ENCODE peak calls at places on chromosome 11, in four cellular contexts. M is K562, J is WTC11, F is HepG2. E is an unnamed sample.

GRCh38 chr11:34468209-34468841 is 29.6 kb downstream of the CAT start:
- DNase-seq in M (peak), J (peak), F (peak), E (peak)

GRCh38 chr11:35163707-35164496 is 24.9 kb downstream of the CD44 start:
- DNase-seq in M (no peak), J (no peak), F (no peak), E (no peak)

GRCh38 chr11:130782361-130783221 is 133.7 kb downstream of the SNX19 start:
- DNase-seq in M (no peak), J (no peak), F (no peak), E (no peak)

GRCh38 chr11:57476883-57477506 is 16.7 kb downstream of the RTN4RL2 start:
- DNase-seq in M (no peak), J (peak), F (no peak), E (no peak)

GRCh38 chr11:123183391-123184099 is 11.5 kb downstream of the CLMP start:
- DNase-seq in M (no peak), J (no peak), F (no peak), E (no peak)

GRCh38 chr11:83156996-83157754 is at the start of gene PCF11:
- DNase-seq in M (no peak), J (peak), F (no peak), E (peak)

GRCh38 chr11:35750981-35751663 is 88.5 kb downstream of the TRIM44 start:
- DNase-seq in M (no peak), J (no peak), F (no peak), E (no peak)

GRCh38 chr11:18721576-18722292 is 4.3 kb downstream of the IGSF22 start:
- DNase-seq in M (peak), J (peak), F (no peak), E (peak)

GRCh38 chr11:3006505-3007260 is 14.6 kb upstream of the NAP1L4 start:
- DNase-seq in M (no peak), J (no peak), F (no peak), E (no peak)

GRCh38 chr11:82867495-82868082 is 32.6 kb downstream of the PRCP start:
- DNase-seq in M (peak), J (peak), F (peak), E (peak)

GRCh38 chr11:35260342-35260985 is 121.5 kb downstream of the CD44 start:
- DNase-seq in M (no peak), J (no peak), F (no peak), E (no peak)

GRCh38 chr11:131695889-131696429 is 325.5 kb downstream of the NTM start:
- DNase-seq in M (no peak), J (no peak), F (no peak), E (no peak)

GRCh38 chr11:32448232-32448631 is 12.9 kb upstream of the WT1 start:
- DNase-seq in M (peak), J (no peak), F (peak), E (peak)

GRCh38 chr11:31109446-31109845 is 260.1 kb downstream of the DCDC1 start:
- DNase-seq in M (no peak), J (no peak), F (no peak), E (no peak)

GRCh38 chr11:72045849-72046248 is 34.5 kb downstream of the NUMA1 start:
- DNase-seq in M (no peak), J (no peak), F (no peak), E (no peak)

GRCh38 chr11:111976614-111977140 is 39.5 kb downstream of the DIXDC1 start:
- DNase-seq in M (no peak), J (peak), F (no peak), E (peak)

GRCh38 chr11:441043-441417 is 781 bp downstream of the ANO9 start:
- DNase-seq in M (no peak), J (no peak), F (no peak), E (no peak)

GRCh38 chr11:111823131-111823530 is 48.2 kb downstream of the ALG9 start:
- DNase-seq in M (no peak), J (no peak), F (no peak), E (no peak)

GRCh38 chr11:68038718-68039525 is at the start of gene TCIRG1:
- DNase-seq in M (peak), J (peak), F (peak), E (peak)

GRCh38 chr11:28269621-28270020 is 161.4 kb downstream of the METTL15 start:
- DNase-seq in M (no peak), J (no peak), F (no peak), E (no peak)
- TF ChIP-seq ELF4 in M (no peak), J (no peak), F (no peak), E (no peak)

DNA sequence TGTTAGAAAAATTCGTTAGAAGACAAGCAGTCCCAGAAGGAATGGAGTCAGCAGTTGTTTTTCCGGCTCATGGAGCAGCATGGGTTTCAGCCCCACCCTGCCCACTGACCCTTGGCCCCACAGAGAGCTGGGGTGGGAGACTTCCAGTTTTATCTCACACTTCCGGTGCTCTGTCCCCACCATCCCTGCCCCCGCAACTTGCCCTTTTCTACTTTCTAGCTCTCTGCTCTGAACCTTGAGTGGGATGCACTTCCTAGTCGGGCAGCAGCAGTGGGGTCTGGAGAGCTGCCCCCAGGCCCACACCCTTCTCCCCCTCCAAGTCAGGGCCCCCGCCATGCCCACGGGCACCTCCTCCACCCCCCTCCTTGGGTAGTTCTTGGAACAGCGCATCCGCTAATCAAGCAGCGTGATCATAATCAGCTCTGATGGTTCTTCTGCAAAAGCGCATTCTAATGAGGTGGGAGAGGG is 184.4 kb downstream of the CEP164 start:
- DNase-seq in M (no peak), J (no peak), F (peak), E (no peak)
- TF ChIP-seq ELF4 in M (no peak), J (no peak), F (no peak), E (no peak)

GRCh38 chr11:9735919-9736318 is 72.0 kb downstream of the SWAP70 start:
- DNase-seq in M (no peak), J (no peak), F (no peak), E (no peak)

GRCh38 chr11:9739108-9739507 is 75.2 kb downstream of the SWAP70 start:
- DNase-seq in M (no peak), J (no peak), F (no peak), E (no peak)

GRCh38 chr11:9736365-9736764 is 72.5 kb downstream of the SWAP70 start:
- DNase-seq in M (no peak), J (no peak), F (peak), E (no peak)

GRCh38 chr11:9738700-9739099 is 74.8 kb downstream of the SWAP70 start:
- DNase-seq in M (no peak), J (no peak), F (no peak), E (no peak)

DNA sequence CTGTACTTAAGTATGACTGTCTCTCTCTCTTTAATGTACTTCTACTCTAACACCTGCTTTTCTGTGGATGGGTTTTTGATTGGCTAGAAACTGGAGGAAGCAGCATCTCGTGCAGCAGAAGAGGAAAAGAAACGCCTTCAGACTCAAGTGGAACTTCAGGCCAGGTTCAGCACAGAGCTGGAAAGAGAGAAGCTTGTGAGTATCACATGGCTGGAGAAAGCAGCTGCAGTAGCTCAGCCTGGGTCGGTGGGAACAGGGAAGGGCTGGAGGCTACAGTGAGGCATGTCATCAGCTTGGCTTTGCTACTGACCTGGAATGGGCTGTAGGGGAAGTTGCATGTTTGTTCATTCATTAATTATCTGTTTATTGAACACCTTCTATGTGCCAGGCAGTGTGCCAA is 74.2 kb downstream of the SWAP70 start:
- DNase-seq in M (no peak), J (no peak), F (no peak), E (no peak)
- TF ChIP-seq ELF4 in M (no peak), J (no peak), F (no peak), E (no peak)

GRCh38 chr11:61719968-61720367 is 32.5 kb upstream of the MYRF start:
- DNase-seq in M (no peak), J (no peak), F (no peak), E (no peak)
- TF ChIP-seq ELF4 in M (no peak), J (no peak), F (no peak), E (no peak)

DNA sequence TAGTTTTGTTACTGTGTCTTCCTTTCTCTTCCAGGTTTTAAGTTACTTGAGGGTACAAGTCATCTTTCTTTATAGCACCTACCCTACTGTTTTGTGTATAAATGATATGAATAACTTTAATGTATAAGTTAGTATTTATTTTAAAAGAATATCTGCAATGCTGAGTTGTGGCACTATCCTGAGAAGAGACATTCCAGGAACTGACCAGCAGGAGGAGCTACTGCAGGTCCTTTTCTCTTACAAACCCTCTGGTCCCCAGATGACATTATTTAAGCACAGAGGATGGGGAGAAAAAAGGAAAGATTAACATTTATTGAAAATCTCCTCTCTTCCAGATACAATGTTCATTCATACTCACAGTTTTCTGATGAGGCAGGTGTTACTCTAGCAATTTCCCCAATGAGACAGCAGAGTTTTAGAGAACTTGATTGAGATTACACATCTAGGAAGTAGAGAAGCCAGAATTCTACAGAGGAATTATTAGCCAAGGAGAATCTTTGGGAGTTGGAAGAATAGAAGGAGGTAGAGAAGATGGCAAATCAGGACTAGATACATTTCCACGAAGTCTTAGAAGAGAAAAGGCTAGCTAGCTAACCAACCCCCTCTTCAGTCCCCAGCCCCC is 541.2 kb upstream of the API5 start:
- DNase-seq in M (peak), J (peak), F (peak), E (peak)
- TF ChIP-seq ELF4 in M (no peak), J (no peak), F (no peak), E (no peak)

GRCh38 chr11:95469268-95469667 is 238.3 kb upstream of the SESN3 start:
- DNase-seq in M (no peak), J (no peak), F (no peak), E (no peak)
- TF ChIP-seq ELF4 in M (no peak), J (no peak), F (no peak), E (no peak)

GRCh38 chr11:126809514-126810289 is 190.9 kb downstream of the KIRREL3 start:
- DNase-seq in M (no peak), J (no peak), F (no peak), E (no peak)
- TF ChIP-seq ELF4 in M (no peak), J (no peak), F (no peak), E (no peak)

DNA sequence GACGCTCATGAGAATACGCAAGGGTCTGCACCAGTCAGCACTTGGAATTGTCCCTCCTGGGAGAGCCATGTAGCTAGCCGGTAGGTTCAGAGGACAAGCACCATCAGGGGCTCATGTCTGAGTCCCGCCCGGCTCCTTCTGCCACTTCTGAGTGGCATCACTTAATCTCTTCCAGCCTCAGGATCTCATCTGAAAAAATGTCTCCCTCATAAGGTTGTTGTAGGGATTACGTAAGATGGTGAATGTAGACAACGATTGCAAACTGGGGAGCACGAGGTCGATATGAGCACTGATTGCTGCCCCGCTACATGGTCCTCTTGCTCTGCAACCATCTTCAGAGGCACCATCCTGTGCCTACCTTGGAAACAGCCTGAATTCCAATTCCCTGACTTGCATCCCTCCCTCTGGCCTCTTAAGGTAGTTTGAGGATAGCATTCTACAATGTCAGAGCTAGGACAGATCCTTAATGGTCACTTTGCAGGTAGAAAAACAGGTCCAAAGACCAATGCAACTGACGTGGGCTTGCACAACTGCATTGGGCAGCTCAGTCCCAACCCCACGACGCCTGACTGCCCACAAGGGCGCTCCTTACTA is 115.8 kb upstream of the TMEM45B start:
- DNase-seq in M (no peak), J (no peak), F (no peak), E (peak)
- TF ChIP-seq ELF4 in M (no peak), J (no peak), F (no peak), E (no peak)

GRCh38 chr11:10605941-10606381 is 37.5 kb upstream of the LYVE1 start:
- DNase-seq in M (peak), J (peak), F (peak), E (peak)
- TF ChIP-seq ELF4 in M (no peak), J (no peak), F (no peak), E (no peak)

DNA sequence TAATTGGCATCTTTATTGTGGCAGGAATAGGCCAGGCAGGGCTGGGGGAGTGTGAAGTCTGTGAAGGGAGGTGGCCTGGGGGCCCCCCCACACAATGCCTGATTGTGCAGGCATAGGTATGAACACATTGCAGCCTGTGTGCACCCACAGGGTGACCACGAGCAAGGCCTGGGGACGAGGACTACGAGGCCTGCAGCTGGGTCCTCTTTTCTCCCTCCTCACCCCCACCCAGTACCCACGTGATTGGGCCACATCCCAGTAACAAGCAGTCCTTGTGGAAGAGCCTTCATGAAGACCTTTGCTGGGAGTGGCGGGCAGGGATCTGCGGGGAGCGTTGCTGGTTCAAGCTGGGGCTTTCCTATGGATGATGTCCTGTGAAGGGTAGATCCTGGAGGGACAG is 29.3 kb downstream of the ZBTB16 start:
- DNase-seq in M (no peak), J (no peak), F (no peak), E (no peak)
- TF ChIP-seq ELF4 in M (no peak), J (no peak), F (no peak), E (no peak)

E was measured in HEK293T.